ENCODE peak calls at places on chromosomes 12 and 14, in five cellular contexts. H, C, T, N and D are unnamed samples.

GRCh38 chr14:102326583-102326982 is 7.0 kb downstream of the ZNF839 start:
- DNase-seq in H (no peak), C (no peak), T (no peak), N (no peak), D (no peak)

GRCh38 chr14:104253223-104253822 is 114.9 kb downstream of the KIF26A start:
- DNase-seq in H (no peak), C (no peak), T (no peak), N (no peak), D (no peak)

GRCh38 chr14:20682435-20683124 is 1.8 kb upstream of the RNASE4 start:
- DNase-seq in H (peak), C (peak), T (peak), N (peak), D (peak)

GRCh38 chr14:91728616-91729183 is 3.2 kb downstream of the CATSPERB start:
- DNase-seq in H (no peak), C (no peak), T (no peak), N (no peak), D (no peak)

GRCh38 chr14:97779140-97779539 is 982.0 kb downstream of the VRK1 start:
- DNase-seq in H (no peak), C (no peak), T (no peak), N (no peak), D (no peak)

GRCh38 chr14:34199585-34199984 is 248.7 kb upstream of the EGLN3 start:
- DNase-seq in H (no peak), C (no peak), T (no peak), N (no peak), D (peak)

GRCh38 chr12:26953447-26953846 is 15.2 kb downstream of the FGFR1OP2 start:
- DNase-seq in H (no peak), C (no peak), T (no peak), N (no peak), D (peak)

GRCh38 chr12:54154708-54155316 is 34.0 kb downstream of the SMUG1 start:
- DNase-seq in H (no peak), C (no peak), T (no peak), N (no peak), D (no peak)

GRCh38 chr12:119036878-119037493 is 55.6 kb downstream of the SRRM4 start:
- DNase-seq in H (peak), C (peak), T (no peak), N (no peak), D (no peak)

GRCh38 chr12:87439990-87440827 is 589.0 kb downstream of the C12orf50 start:
- DNase-seq in H (peak), C (no peak), T (no peak), N (no peak), D (peak)

GRCh38 chr14:89697281-89698060 is 257.1 kb downstream of the EFCAB11 start:
- DNase-seq in H (no peak), C (no peak), T (no peak), N (no peak), D (no peak)

GRCh38 chr12:69985656-69986055 is 160.6 kb downstream of the MYRFL start:
- DNase-seq in H (peak), C (no peak), T (no peak), N (no peak), D (no peak)

GRCh38 chr12:132327351-132328171 is 1.8 kb downstream of the GALNT9 start:
- DNase-seq in H (peak), C (no peak), T (no peak), N (no peak), D (peak)

GRCh38 chr12:12441891-12442461 is 85.1 kb downstream of the BORCS5 start:
- DNase-seq in H (no peak), C (no peak), T (no peak), N (peak), D (peak)

GRCh38 chr14:55707365-55707804 is 127.4 kb downstream of the KTN1 start:
- DNase-seq in H (no peak), C (no peak), T (no peak), N (no peak), D (peak)

GRCh38 chr12:24838531-24838950 is 110.4 kb downstream of the BCAT1 start:
- DNase-seq in H (no peak), C (no peak), T (peak), N (no peak), D (peak)

GRCh38 chr14:31251028-31251958 is 43.7 kb upstream of the HECTD1 start:
- DNase-seq in H (peak), C (no peak), T (no peak), N (no peak), D (no peak)

GRCh38 chr14:51780741-51781140 is 79.7 kb upstream of the GNG2 start:
- DNase-seq in H (no peak), C (no peak), T (no peak), N (no peak), D (no peak)

GRCh38 chr12:100229876-100230275 is 29.3 kb downstream of the ACTR6 start:
- DNase-seq in H (peak), C (no peak), T (no peak), N (no peak), D (no peak)

GRCh38 chr14:55373784-55374725 is 37.6 kb downstream of the ATG14 start:
- DNase-seq in H (no peak), C (no peak), T (no peak), N (no peak), D (peak)

GRCh38 chr14:96746101-96746500 is 51.1 kb upstream of the VRK1 start:
- DNase-seq in H (no peak), C (no peak), T (no peak), N (no peak), D (no peak)

GRCh38 chr14:76267322-76268012 is 108.5 kb upstream of the ESRRB start:
- DNase-seq in H (peak), C (no peak), T (peak), N (no peak), D (peak)

GRCh38 chr14:104805326-104805678 is 4.4 kb downstream of the ZBTB42 start:
- DNase-seq in H (peak), C (no peak), T (no peak), N (no peak), D (peak)

GRCh38 chr14:67729072-67729561 is 27.4 kb downstream of the RDH12 start:
- DNase-seq in H (peak), C (no peak), T (no peak), N (no peak), D (no peak)

GRCh38 chr12:43676183-43676813 is 82.3 kb downstream of the PUS7L start:
- DNase-seq in H (peak), C (no peak), T (no peak), N (no peak), D (no peak)